ENCODE peak calls at places on chromosomes 13 and 19, in four cellular contexts. M is heart right ventricle, D is Peyer's patch, K is A549. E is an unnamed sample.

GRCh38 chr13:72728290-72728605 is 525 bp downstream of the BORA start:
- DNase-seq in M (no peak), D (no peak), K (no peak), E (no peak)

GRCh38 chr19:3618144-3618810 is 8.3 kb downstream of the CACTIN start:
- DNase-seq in M (peak; percentile 77), D (peak; percentile 56), K (peak; percentile 44), E (peak; percentile 80)

GRCh38 chr13:94233831-94234230 is 245.7 kb downstream of the DCT start:
- DNase-seq in M (no peak), D (no peak), K (no peak), E (no peak)

GRCh38 chr13:46341112-46341711 is 45.8 kb downstream of the RUBCNL start:
- DNase-seq in M (no peak), D (no peak), K (no peak), E (no peak)

GRCh38 chr19:46951236-46951986 is 68.2 kb upstream of the NPAS1 start:
- DNase-seq in M (no peak), D (no peak), K (peak; percentile 92), E (no peak)

GRCh38 chr13:63691474-63691873 is 2275.8 kb upstream of the PCDH20 start:
- DNase-seq in M (no peak), D (no peak), K (no peak), E (no peak)

GRCh38 chr19:11106477-11106876 is 17.2 kb downstream of the LDLR start:
- DNase-seq in M (peak; percentile 57), D (no peak), K (no peak), E (no peak)

GRCh38 chr13:38348890-38349289 is 761 bp upstream of the UFM1 start:
- DNase-seq in M (no peak), D (no peak), K (no peak), E (no peak)

GRCh38 chr13:112635323-112635722 is 47.4 kb upstream of the TUBGCP3 start:
- DNase-seq in M (no peak), D (no peak), K (no peak), E (peak; percentile 16)

GRCh38 chr19:43779147-43779819 is 1.5 kb downstream of the KCNN4 start:
- DNase-seq in M (no peak), D (no peak), K (no peak), E (peak; percentile 74)

GRCh38 chr19:41904118-41904870 is 21.3 kb downstream of the ARHGEF1 start:
- DNase-seq in M (no peak), D (no peak), K (peak; percentile 94), E (peak; percentile 93)

GRCh38 chr13:105634059-105634458 is 901.4 kb downstream of the EFNB2 start:
- DNase-seq in M (no peak), D (no peak), K (no peak), E (no peak)

GRCh38 chr19:45262570-45262969 is 11.5 kb downstream of the MARK4 start:
- DNase-seq in M (no peak), D (no peak), K (no peak), E (no peak)

DNA sequence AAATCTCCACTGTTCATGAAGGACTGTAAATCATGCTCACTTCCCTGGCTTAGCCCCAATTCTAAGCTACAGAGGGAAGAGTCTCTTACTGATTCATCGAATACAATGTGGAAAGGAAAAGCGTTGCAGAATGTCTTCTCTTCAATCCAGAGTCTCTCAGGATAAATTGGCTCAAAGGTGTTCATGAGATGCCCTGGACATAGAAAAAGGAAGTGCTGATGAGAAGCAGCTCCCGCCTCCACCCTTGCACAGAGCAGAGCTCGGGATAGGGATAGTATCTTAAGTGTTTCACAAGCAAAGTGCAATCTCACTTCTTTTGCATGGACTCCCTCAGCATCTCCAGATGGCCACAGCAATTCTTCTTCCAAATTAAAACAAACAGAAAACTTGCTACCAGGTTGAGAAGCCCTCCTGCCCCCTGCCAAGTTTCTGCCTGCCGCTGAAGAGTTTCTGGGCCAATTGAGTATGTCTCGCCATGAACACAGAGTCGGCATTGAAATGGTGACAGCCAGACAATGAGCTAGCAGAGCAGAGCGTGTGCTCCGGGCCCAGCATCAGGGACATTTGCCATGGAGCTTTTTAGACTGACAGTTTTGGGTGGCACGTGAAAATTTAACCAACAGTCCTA is 85.7 kb downstream of the C13orf42 start:
- DNase-seq in M (no peak), D (no peak), K (no peak), E (no peak)
- TF ChIP-seq CTCF in M (no peak), D (no peak), K (no peak), E (no peak)

GRCh38 chr19:1261512-1261862 is 7.6 kb upstream of the CIRBP start:
- DNase-seq in M (no peak), D (no peak), K (peak; percentile 53), E (peak; percentile 73)

GRCh38 chr19:1260749-1261511 is 8.2 kb upstream of the CIRBP start:
- DNase-seq in M (peak; percentile 99), D (peak; percentile 95), K (peak; percentile 95), E (peak; percentile 98)

GRCh38 chr19:1259206-1259872 is 9.8 kb upstream of the CIRBP start:
- DNase-seq in M (peak; percentile 85), D (peak; percentile 90), K (peak; percentile 91), E (peak; percentile 88)

GRCh38 chr19:1258707-1259205 is 10.4 kb downstream of the MIDN start:
- DNase-seq in M (no peak), D (no peak), K (peak; percentile 44), E (no peak)

GRCh38 chr19:1259873-1260748 is 9.0 kb upstream of the CIRBP start:
- DNase-seq in M (no peak), D (peak; percentile 74), K (peak; percentile 77), E (peak; percentile 82)
- H3K4me3 ChIP-seq in M (peak overlapping the region; percentile 80), D (peak overlapping the region; percentile 67), K (peak overlapping the region; percentile 29), E (peak overlapping the region; percentile 76)

DNA sequence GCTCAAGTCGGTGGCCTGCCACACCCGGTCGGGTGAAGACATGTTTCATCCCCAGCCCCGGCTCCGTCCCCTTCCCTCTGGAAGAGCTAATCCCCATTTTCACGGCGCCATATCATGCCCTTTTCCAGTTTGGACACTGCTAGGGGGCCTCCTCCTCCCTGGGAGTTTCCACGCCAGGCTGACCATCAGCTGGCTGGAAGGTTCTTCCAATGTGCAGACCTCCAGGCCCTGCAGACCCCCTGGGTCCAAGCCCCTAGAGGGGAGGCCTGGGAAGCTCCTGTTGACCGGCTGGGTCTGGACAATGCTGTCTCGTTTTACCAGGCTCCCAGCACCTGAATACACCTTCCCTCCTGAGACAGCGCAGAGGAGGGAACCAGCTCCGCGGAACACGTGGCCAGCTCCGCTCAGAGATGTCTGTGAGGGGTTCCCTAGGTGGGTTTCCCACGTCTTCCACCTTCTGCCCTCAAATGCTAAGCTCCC is 44.7 kb upstream of the RANBP3 start:
- DNase-seq in M (no peak), D (no peak), K (no peak), E (no peak)
- TF ChIP-seq CTCF in M (no peak), D (no peak), K (no peak), E (no peak)

GRCh38 chr19:53908106-53908932 is 759 bp upstream of the CACNG7 start:
- DNase-seq in M (peak; percentile 24), D (no peak), K (peak; percentile 85), E (no peak)
- H3K4me3 ChIP-seq in M (peak overlapping the region; percentile 7), D (no peak overlapping the region), K (peak overlapping the region; percentile 70), E (no peak overlapping the region)

GRCh38 chr19:12670159-12670928 is 3.7 kb downstream of the WDR83 start:
- DNase-seq in M (no peak), D (no peak), K (no peak), E (no peak)
- TF ChIP-seq CTCF in M (no peak), D (no peak), K (no peak), E (no peak)